ENCODE peak calls at places on chromosome 5, in five cellular contexts. T is OCI-LY7, B is mammary epithelial cell, J is heart right ventricle, L is mucosa of descending colon. V is an unnamed sample.

GRCh38 chr5:146165469-146165868 is 17.0 kb downstream of the LARS1 start:
- DNase-seq in T (no peak), B (no peak), J (no peak), L (no peak), V (no peak)

GRCh38 chr5:141747152-141747640 is 65.2 kb upstream of the ARAP3 start:
- DNase-seq in T (peak; percentile 49), B (peak; percentile 17), J (peak; percentile 90), L (peak; percentile 52), V (peak; percentile 77)

GRCh38 chr5:144712090-144712489 is 541.4 kb downstream of the KCTD16 start:
- DNase-seq in T (peak; percentile 50), B (no peak), J (no peak), L (no peak), V (no peak)

GRCh38 chr5:61732376-61732775 is 400.3 kb downstream of the ZSWIM6 start:
- DNase-seq in T (no peak), B (no peak), J (no peak), L (no peak), V (no peak)

GRCh38 chr5:55650391-55650790 is 61.7 kb downstream of the SLC38A9 start:
- DNase-seq in T (no peak), B (peak; percentile 42), J (no peak), L (no peak), V (no peak)

GRCh38 chr5:50667079-50667652 is 729 bp downstream of the PARP8 start:
- DNase-seq in T (peak; percentile 64), B (peak; percentile 59), J (peak; percentile 44), L (peak; percentile 43), V (peak; percentile 37)

GRCh38 chr5:93890657-93891056 is 149.3 kb upstream of the POU5F2 start:
- DNase-seq in T (no peak), B (no peak), J (no peak), L (no peak), V (no peak)

GRCh38 chr5:111997308-111998159 is 240.5 kb upstream of the NREP start:
- DNase-seq in T (no peak), B (peak; percentile 99), J (peak; percentile 5), L (no peak), V (no peak)

GRCh38 chr5:159094745-159095144 is 5.0 kb downstream of the EBF1 start:
- DNase-seq in T (peak; percentile 92), B (no peak), J (peak; percentile 83), L (no peak), V (peak; percentile 72)

GRCh38 chr5:145362261-145362660 is 472.9 kb downstream of the PRELID2 start:
- DNase-seq in T (no peak), B (peak; percentile 70), J (no peak), L (no peak), V (no peak)

GRCh38 chr5:61052870-61053269 is 107.9 kb downstream of the NDUFAF2 start:
- DNase-seq in T (no peak), B (peak; percentile 93), J (no peak), L (peak; percentile 10), V (no peak)

DNA sequence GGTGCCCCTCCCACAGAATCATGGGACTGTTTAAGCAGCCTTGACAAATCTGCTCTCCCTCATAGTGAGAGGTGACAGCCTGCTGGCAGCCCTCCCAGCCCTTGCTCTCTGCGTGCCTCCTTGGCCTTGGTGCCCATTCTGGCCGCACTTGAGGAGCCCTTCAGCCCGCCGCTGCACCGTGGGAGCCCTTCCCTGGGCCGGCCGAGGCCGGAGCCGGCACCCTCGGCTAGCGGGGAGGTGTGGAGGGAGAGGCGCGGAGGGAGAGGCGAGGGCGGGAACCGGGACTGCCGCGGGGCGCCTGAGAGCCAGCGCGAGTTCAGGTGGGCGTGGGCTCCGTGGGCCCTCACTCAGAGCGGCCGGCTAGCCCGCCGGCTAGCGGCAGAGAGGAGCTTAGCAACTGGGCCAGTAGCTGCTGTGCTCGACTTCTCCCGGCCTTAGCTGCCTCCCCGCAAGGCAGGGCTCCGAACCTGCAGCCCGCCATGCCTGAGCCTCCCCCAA is 125.9 kb upstream of the MYO10 start:
- DNase-seq in T (no peak), B (no peak), J (no peak), L (no peak), V (no peak)
- H3K4me3 ChIP-seq in T (no peak overlapping the region), B (no peak overlapping the region), J (no peak overlapping the region), L (no peak overlapping the region), V (no peak overlapping the region)

DNA sequence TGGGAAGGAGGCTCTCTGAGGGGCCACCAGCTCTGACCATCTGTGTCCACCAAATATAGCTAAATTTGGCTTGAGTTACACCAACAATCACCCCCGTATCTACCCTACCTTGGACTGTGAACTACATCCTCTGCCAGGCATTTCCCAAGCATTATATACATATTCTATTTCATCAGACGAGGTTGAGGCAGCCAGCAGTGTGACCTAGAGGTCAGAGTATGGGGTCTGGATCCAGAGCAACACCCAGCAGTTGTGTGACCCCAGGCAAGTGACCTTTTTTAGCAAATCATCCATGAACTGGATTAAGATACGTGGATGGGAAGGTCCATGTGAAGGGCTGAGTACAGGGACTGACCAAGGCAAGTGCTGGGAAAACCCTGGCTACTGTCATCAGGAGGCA is 180.6 kb downstream of the HSPA4 start:
- DNase-seq in T (no peak), B (no peak), J (no peak), L (no peak), V (no peak)
- H3K4me1 ChIP-seq in T (no peaks in the 10 kb centered on the region), B (peaks cover 60% of the 10 kb centered on the region), J (no peaks in the 10 kb centered on the region), L (peaks cover 16% of the 10 kb centered on the region), V (no peaks in the 10 kb centered on the region)

GRCh38 chr5:125412561-125413535 is 666.4 kb upstream of the ZNF608 start:
- DNase-seq in T (peak; percentile 37), B (peak; percentile 84), J (peak; percentile 58), L (peak; percentile 76), V (peak; percentile 62)
- H3K4me3 ChIP-seq in T (no peak overlapping the region), B (no peak overlapping the region), J (peak overlapping the region; percentile 18), L (no peak overlapping the region), V (no peak overlapping the region)

DNA sequence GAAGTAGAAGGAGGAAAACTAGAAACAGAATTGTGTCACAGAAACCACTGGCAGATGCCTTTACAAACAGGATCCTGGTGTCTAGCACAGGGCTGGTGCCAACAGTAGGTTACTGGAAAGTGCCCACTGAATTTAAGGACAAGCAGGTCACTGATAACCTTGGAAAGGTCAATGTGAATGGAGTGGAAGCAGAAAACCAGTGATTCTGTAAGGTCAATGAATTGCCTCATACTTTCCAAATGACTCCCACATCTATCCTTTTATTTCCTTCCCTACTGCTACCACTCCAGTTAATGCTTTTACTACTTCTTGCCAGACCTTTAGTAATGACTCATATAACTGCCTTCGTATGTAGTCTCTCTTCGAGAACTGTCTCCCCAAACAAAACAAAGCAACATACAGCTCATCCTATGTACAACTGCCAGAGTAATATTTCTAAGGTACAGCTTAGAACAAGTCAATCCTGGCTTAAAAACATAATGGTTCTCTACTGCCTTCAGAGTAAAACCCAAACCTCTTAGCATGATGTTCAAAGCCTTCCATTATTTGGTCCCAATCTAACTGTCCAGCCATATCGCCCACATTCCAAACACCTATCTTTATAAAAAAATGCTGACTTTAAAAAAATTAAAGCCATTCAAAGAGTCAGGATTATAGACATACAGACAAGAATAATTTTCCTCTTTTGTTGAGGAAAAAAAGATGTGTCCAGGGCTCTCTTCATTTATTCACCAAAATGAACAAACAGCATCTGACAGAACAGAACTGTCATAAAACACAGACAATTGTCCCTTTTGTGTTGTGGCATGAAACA is 52.5 kb downstream of the NR3C1 start:
- DNase-seq in T (no peak), B (peak; percentile 79), J (no peak), L (no peak), V (no peak)
- H3K4me1 ChIP-seq in T (peaks cover 41% of the 10 kb centered on the region), B (peaks cover 40% of the 10 kb centered on the region), J (peaks cover 100% of the 10 kb centered on the region), L (peaks cover 11% of the 10 kb centered on the region), V (peaks cover 10% of the 10 kb centered on the region)

GRCh38 chr5:69329905-69330489 is 2.6 kb downstream of the CCDC125 start:
- DNase-seq in T (no peak), B (no peak), J (no peak), L (no peak), V (no peak)

GRCh38 chr5:69331528-69332445 is 814 bp downstream of the CCDC125 start:
- DNase-seq in T (peak; percentile 21), B (no peak), J (no peak), L (peak; percentile 63), V (no peak)

GRCh38 chr5:69335341-69335975 is 2.9 kb upstream of the CCDC125 start:
- DNase-seq in T (no peak), B (peak; percentile 9), J (no peak), L (no peak), V (no peak)

GRCh38 chr5:69334793-69335268 is 2.2 kb upstream of the CCDC125 start:
- DNase-seq in T (peak; percentile 82), B (peak; percentile 62), J (peak; percentile 85), L (peak; percentile 94), V (peak; percentile 77)
- H3K4me3 ChIP-seq in T (no peak overlapping the region), B (no peak overlapping the region), J (peak overlapping the region; percentile 20), L (no peak overlapping the region), V (no peak overlapping the region)

DNA sequence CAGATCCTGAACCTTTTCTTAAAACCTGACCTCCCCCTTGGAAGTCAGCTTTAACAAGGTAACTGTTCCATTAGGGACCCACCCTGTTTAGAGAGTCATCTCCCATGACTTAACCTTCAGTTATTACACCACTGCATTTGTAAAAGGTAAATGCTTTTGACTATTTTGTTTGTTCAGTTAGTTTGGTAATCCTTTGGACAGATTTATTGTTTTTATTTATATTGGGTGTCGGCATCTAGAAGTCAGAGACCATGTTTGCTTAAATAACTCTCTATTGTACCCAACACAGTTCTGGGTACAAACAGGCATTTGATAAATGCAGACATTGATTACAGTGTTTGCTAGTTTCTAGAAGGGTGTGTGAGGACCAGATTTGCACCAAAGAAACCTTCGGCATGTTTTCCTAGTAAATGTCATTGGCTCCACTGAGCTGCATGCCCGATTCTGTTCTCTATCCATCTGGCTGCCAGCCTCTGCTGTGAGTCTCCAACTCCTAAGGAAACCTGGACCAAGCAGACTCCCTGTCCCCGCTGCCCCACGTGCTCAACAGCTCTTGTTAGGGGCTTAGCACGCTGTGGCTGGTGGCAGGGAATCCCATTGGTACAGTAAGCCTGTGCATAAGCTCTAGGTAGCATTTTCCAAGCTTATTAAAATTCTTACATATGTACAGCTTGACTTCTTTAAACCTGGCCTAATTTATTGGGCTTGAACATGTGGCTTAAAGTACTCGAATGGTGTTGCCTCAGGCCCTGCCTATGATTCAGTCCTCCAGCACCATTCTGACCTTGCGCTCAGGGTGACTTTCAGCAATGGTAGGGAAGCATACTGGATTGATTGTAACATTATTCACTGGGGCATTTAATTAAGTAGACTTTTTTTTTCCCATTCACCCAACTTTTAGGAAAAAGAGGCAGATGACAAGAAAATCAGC is 6.6 kb downstream of the PCBD2 start:
- DNase-seq in T (no peak), B (no peak), J (no peak), L (no peak), V (no peak)
- H3K4me1 ChIP-seq in T (peaks cover 7% of the 10 kb centered on the region), B (peaks cover 2% of the 10 kb centered on the region), J (no peaks in the 10 kb centered on the region), L (no peaks in the 10 kb centered on the region), V (no peaks in the 10 kb centered on the region)

GRCh38 chr5:133842846-133843725 is 125.3 kb downstream of the C5orf15 start:
- DNase-seq in T (no peak), B (no peak), J (no peak), L (no peak), V (no peak)
- H3K4me3 ChIP-seq in T (no peak overlapping the region), B (no peak overlapping the region), J (no peak overlapping the region), L (no peak overlapping the region), V (no peak overlapping the region)

GRCh38 chr5:132100672-132101261 is 27.2 kb downstream of the CSF2 start:
- DNase-seq in T (peak; percentile 50), B (peak; percentile 86), J (no peak), L (no peak), V (no peak)

GRCh38 chr5:132102944-132103343 is 29.4 kb downstream of the CSF2 start:
- DNase-seq in T (peak; percentile 10), B (no peak), J (no peak), L (no peak), V (no peak)

GRCh38 chr5:132103380-132103951 is 29.9 kb downstream of the CSF2 start:
- DNase-seq in T (peak; percentile 89), B (peak; percentile 94), J (peak; percentile 76), L (peak; percentile 55), V (peak; percentile 34)

GRCh38 chr5:132101385-132101880 is 27.8 kb downstream of the CSF2 start:
- DNase-seq in T (no peak), B (no peak), J (no peak), L (no peak), V (no peak)

GRCh38 chr5:132102101-132102701 is 28.6 kb downstream of the CSF2 start:
- DNase-seq in T (no peak), B (peak; percentile 80), J (no peak), L (no peak), V (no peak)
- H3K4me1 ChIP-seq in T (peaks cover 66% of the 10 kb centered on the region), B (peaks cover 46% of the 10 kb centered on the region), J (peaks cover 50% of the 10 kb centered on the region), L (no peaks in the 10 kb centered on the region), V (no peaks in the 10 kb centered on the region)